ENCODE peak calls at places on chromosomes 16 and 17, in four cellular contexts. T is K562, X is H1, B is GM12878. Z is an unnamed sample.

GRCh38 chr16:16092925-16093624 is 130.2 kb downstream of the ABCC6 start:
- DNase-seq in T (no peak), X (no peak), B (no peak), Z (no peak)

GRCh38 chr16:1770328-1771071 is 843 bp downstream of the NME3 start:
- DNase-seq in T (peak; percentile 54), X (peak; percentile 76), B (no peak), Z (peak; percentile 76)

GRCh38 chr17:27603870-27604794 is 26.9 kb upstream of the LGALS9 start:
- DNase-seq in T (no peak), X (no peak), B (no peak), Z (no peak)

GRCh38 chr17:78844301-78845005 is 3.8 kb upstream of the USP36 start:
- DNase-seq in T (no peak), X (no peak), B (no peak), Z (no peak)

GRCh38 chr17:13568746-13569739 is 32.7 kb downstream of the HS3ST3A1 start:
- DNase-seq in T (no peak), X (no peak), B (no peak), Z (no peak)

GRCh38 chr17:32386844-32387243 is 36.9 kb downstream of the ZNF207 start:
- DNase-seq in T (no peak), X (no peak), B (no peak), Z (no peak)

GRCh38 chr16:81695431-81695890 is 83.6 kb upstream of the PLCG2 start:
- DNase-seq in T (no peak), X (no peak), B (no peak), Z (no peak)

GRCh38 chr16:71709231-71709781 is 15.2 kb downstream of the PHLPP2 start:
- DNase-seq in T (no peak), X (no peak), B (no peak), Z (no peak)

GRCh38 chr17:35743911-35744328 is 9.1 kb downstream of the GAS2L2 start:
- DNase-seq in T (peak; percentile 45), X (peak; percentile 80), B (no peak), Z (peak; percentile 14)

GRCh38 chr17:46925185-46925858 is 2.4 kb downstream of the GOSR2 start:
- DNase-seq in T (no peak), X (no peak), B (no peak), Z (no peak)

GRCh38 chr16:21101631-21102420 is 48.8 kb downstream of the DNAH3 start:
- DNase-seq in T (peak; percentile 50), X (no peak), B (no peak), Z (peak; percentile 11)

GRCh38 chr17:6439951-6440350 is 4.3 kb upstream of the PIMREG start:
- DNase-seq in T (no peak), X (no peak), B (no peak), Z (no peak)

GRCh38 chr17:76394166-76394565 is 9.8 kb downstream of the SPHK1 start:
- DNase-seq in T (no peak), X (no peak), B (no peak), Z (no peak)

GRCh38 chr17:199806-200603 is 18.6 kb upstream of the DOC2B start:
- DNase-seq in T (no peak), X (peak; percentile 42), B (no peak), Z (no peak)

GRCh38 chr17:37176683-37177082 is 199.1 kb upstream of the C17orf78 start:
- DNase-seq in T (no peak), X (no peak), B (no peak), Z (no peak)

GRCh38 chr16:75379911-75380847 is 53.1 kb downstream of the CFDP1 start:
- DNase-seq in T (no peak), X (no peak), B (peak; percentile 60), Z (no peak)

GRCh38 chr16:24146523-24146922 is 109.6 kb upstream of the CACNG3 start:
- DNase-seq in T (no peak), X (no peak), B (no peak), Z (no peak)

GRCh38 chr17:80455328-80455710 is 21.1 kb downstream of the NPTX1 start:
- DNase-seq in T (peak; percentile 76), X (no peak), B (no peak), Z (peak; percentile 92)

GRCh38 chr17:21385281-21385845 is 9.2 kb downstream of the KCNJ12 start:
- DNase-seq in T (no peak), X (no peak), B (no peak), Z (no peak)

GRCh38 chr17:40068584-40068916 is 5.8 kb downstream of the THRA start:
- DNase-seq in T (no peak), X (no peak), B (no peak), Z (no peak)

GRCh38 chr17:18237461-18237860 is 12.0 kb downstream of the LLGL1 start:
- DNase-seq in T (no peak), X (no peak), B (no peak), Z (no peak)

GRCh38 chr16:72985148-72985882 is 62.6 kb downstream of the ZFHX3 start:
- DNase-seq in T (no peak), X (no peak), B (no peak), Z (no peak)

GRCh38 chr17:28554565-28554964 is 2.1 kb upstream of the UNC119 start:
- DNase-seq in T (no peak), X (no peak), B (no peak), Z (no peak)

GRCh38 chr17:82241926-82242697 is 13.3 kb downstream of the SLC16A3 start:
- DNase-seq in T (peak; percentile 83), X (no peak), B (no peak), Z (peak; percentile 83)

GRCh38 chr17:51032850-51033249 is 87.8 kb downstream of the SPAG9 start:
- DNase-seq in T (no peak), X (no peak), B (no peak), Z (no peak)

GRCh38 chr16:6484121-6484520 is 848.5 kb upstream of the RBFOX1 start:
- DNase-seq in T (no peak), X (no peak), B (no peak), Z (no peak)
- TF ChIP-seq NRF1 in T (no peak), X (no peak), B (no peak), Z (no peak)

GRCh38 chr17:1714488-1714979 is 4.4 kb upstream of the TLCD2 start:
- DNase-seq in T (peak; percentile 94), X (peak; percentile 92), B (no peak), Z (peak; percentile 63)
- TF ChIP-seq NRF1 in T (no peak), X (no peak), B (no peak), Z (no peak)

GRCh38 chr16:67544329-67544841 is 15.8 kb downstream of the RIPOR1 start:
- DNase-seq in T (no peak), X (no peak), B (no peak), Z (peak; percentile 37)
- TF ChIP-seq NRF1 in T (no peak), X (no peak), B (no peak), Z (no peak)

GRCh38 chr16:9957433-9957832 is 224.8 kb downstream of the GRIN2A start:
- DNase-seq in T (no peak), X (no peak), B (no peak), Z (no peak)

GRCh38 chr16:9955677-9956076 is 226.6 kb downstream of the GRIN2A start:
- DNase-seq in T (no peak), X (no peak), B (no peak), Z (no peak)

GRCh38 chr16:9954181-9954580 is 228.0 kb downstream of the GRIN2A start:
- DNase-seq in T (no peak), X (no peak), B (no peak), Z (no peak)

DNA sequence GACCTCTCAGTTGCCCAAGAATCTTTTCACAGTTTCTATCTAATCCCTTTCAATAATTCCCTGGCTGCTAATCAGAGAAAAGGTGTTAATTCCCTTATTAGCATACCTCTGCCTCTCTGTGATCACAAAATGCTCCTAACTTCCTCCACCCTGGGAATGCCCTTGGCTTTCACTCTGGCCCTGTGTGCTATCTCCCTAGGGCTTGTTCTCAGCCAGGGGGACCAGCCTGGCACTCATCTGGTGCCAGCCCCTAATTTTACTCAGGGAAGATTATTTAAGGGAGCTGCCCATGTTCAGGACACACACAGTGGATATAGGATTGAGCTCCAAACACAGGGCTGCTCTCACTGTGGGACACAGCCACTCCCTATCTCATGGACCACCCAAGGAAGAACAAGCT is 225.2 kb downstream of the GRIN2A start:
- DNase-seq in T (no peak), X (no peak), B (no peak), Z (no peak)
- TF ChIP-seq NRF1 in T (no peak), X (no peak), B (no peak), Z (no peak)

GRCh38 chr17:55161935-55162555 is 102.7 kb upstream of the HLF start:
- DNase-seq in T (no peak), X (no peak), B (no peak), Z (no peak)
- TF ChIP-seq NRF1 in T (no peak), X (no peak), B (no peak), Z (no peak)

GRCh38 chr16:85912271-85912974 is 13.5 kb downstream of the IRF8 start:
- DNase-seq in T (no peak), X (no peak), B (no peak), Z (no peak)
- TF ChIP-seq NRF1 in T (no peak), X (no peak), B (no peak), Z (no peak)

DNA sequence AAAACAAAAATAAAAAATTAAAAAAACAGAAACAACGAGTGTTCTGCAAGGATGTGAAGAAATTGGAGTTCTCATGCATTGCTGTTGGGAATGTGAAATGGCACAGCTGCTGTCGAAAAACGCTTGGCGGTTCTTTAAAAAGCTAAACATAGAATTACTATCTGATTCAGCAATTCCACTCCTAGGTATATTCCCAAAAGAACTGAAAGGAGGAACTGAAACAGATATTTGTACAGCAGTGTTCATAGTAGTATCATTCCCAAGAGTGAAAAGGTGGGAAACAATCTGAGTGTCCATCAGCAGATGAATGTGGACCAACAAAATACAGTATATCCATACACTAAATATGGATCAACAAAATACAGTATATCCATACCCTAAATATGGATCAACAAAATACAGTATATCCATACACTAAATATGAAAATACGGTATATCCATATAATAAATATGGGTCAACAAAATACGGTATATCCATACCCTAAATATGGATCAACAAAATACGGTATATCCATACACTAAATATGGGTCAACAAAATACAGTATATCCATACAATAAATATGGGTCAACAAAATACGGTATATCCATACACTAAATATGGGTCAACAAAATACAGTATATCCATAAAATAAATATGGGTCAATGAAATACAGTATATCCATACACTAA is 8.6 kb downstream of the METTL16 start:
- DNase-seq in T (no peak), X (no peak), B (no peak), Z (no peak)
- TF ChIP-seq NRF1 in T (no peak), X (no peak), B (no peak), Z (no peak)

DNA sequence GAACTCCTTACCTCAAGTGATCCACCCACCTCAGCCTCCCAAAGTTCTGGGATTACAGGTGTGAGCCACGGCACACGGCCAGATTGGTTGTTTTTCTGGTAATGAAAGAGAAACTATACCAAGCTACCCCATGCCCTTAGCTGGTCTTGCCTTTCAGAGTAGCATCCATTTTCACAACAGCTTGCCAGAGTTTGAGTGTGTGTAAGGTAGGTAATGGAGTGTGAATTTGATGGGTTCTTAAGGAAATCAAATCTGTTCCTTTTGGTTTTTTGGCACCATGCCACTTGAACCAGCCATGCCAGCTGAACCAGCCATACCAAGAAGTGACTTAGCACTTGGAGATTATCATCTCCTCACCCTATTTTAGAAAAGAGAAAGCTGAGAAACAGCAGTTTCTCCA is 5.1 kb downstream of the CALCOCO2 start:
- DNase-seq in T (no peak), X (no peak), B (no peak), Z (no peak)
- TF ChIP-seq NRF1 in T (no peak), X (no peak), B (no peak), Z (no peak)

GRCh38 chr17:30234954-30235353 is 543 bp downstream of the SLC6A4 start:
- DNase-seq in T (no peak), X (no peak), B (peak; percentile 19), Z (no peak)
- TF ChIP-seq NRF1 in T (no peak), X (no peak), B (no peak), Z (no peak)

Z was measured in SK-N-SH.